ENCODE peak calls at places on chromosomes 13 and 19, in nine cellular contexts. Q is mucosa of gallbladder; V is stimulated activated CD4-positive, alpha-beta T cell treated with anti-CD3 and anti-CD28 coated beads, Interleukin-4, amount 100 ng/mL, for 48 hours; T is Ammon's horn; X is cardiac muscle cell; E is ELR; I is foreskin melanocyte; A is activated B cell treated with CpG ODN at 0.5 μM for 24 hours; F is AG04450. D is an unnamed sample.

GRCh38 chr13:75507027-75508001 is 25.3 kb upstream of the TBC1D4 start:
- DNase-seq in Q (no peak), V (no peak), T (peak), X (no peak), E (no peak), I (no peak), A (no peak), F (no peak), D (no peak)

GRCh38 chr13:63024458-63024857 is 1608.8 kb upstream of the PCDH20 start:
- DNase-seq in Q (no peak), V (no peak), T (no peak), X (no peak), E (no peak), I (no peak), A (no peak), F (no peak), D (no peak)

GRCh38 chr13:23707674-23708073 is 137.5 kb downstream of the TNFRSF19 start:
- DNase-seq in Q (no peak), V (no peak), T (no peak), X (no peak), E (peak), I (peak), A (no peak), F (no peak), D (no peak)

GRCh38 chr13:32955881-32956594 is 60.2 kb upstream of the KL start:
- DNase-seq in Q (no peak), V (no peak), T (no peak), X (no peak), E (no peak), I (no peak), A (no peak), F (no peak), D (no peak)

GRCh38 chr19:41302624-41303351 is 7.2 kb upstream of the CCDC97 start:
- DNase-seq in Q (no peak), V (peak), T (no peak), X (no peak), E (no peak), I (no peak), A (peak), F (no peak), D (peak)

GRCh38 chr19:3061214-3062161 is 807 bp downstream of the TLE5 start:
- DNase-seq in Q (peak), V (peak), T (peak), X (peak), E (peak), I (no peak), A (peak), F (no peak), D (peak)

GRCh38 chr13:42946927-42947326 is 45.1 kb downstream of the EPSTI1 start:
- DNase-seq in Q (no peak), V (no peak), T (no peak), X (no peak), E (no peak), I (no peak), A (no peak), F (no peak), D (no peak)

GRCh38 chr19:18558202-18558555 is 509 bp downstream of the KXD1 start:
- DNase-seq in Q (no peak), V (no peak), T (no peak), X (peak), E (no peak), I (no peak), A (no peak), F (no peak), D (no peak)

GRCh38 chr13:77815330-77815729 is 103.3 kb downstream of the EDNRB start:
- DNase-seq in Q (no peak), V (no peak), T (no peak), X (no peak), E (no peak), I (no peak), A (no peak), F (no peak), D (no peak)

GRCh38 chr13:114078501-114079451 is 53.6 kb downstream of the RASA3 start:
- DNase-seq in Q (no peak), V (no peak), T (peak), X (no peak), E (peak), I (no peak), A (no peak), F (no peak), D (no peak)

GRCh38 chr13:113585828-113586355 is 1.3 kb downstream of the TFDP1 start:
- DNase-seq in Q (no peak), V (no peak), T (no peak), X (no peak), E (no peak), I (no peak), A (no peak), F (no peak), D (no peak)

GRCh38 chr19:5954293-5954692 is 23.6 kb downstream of the RANBP3 start:
- DNase-seq in Q (no peak), V (no peak), T (no peak), X (no peak), E (no peak), I (no peak), A (no peak), F (no peak), D (no peak)

GRCh38 chr19:44626067-44626624 is 12.8 kb downstream of the IGSF23 start:
- DNase-seq in Q (no peak), V (no peak), T (no peak), X (no peak), E (peak), I (no peak), A (no peak), F (peak), D (no peak)

GRCh38 chr19:31340059-31341025 is 8.9 kb downstream of the TSHZ3 start:
- DNase-seq in Q (no peak), V (no peak), T (no peak), X (no peak), E (no peak), I (no peak), A (no peak), F (no peak), D (peak)

GRCh38 chr13:44103721-44104490 is 224.2 kb downstream of the LACC1 start:
- DNase-seq in Q (no peak), V (no peak), T (peak), X (no peak), E (no peak), I (no peak), A (no peak), F (no peak), D (no peak)

GRCh38 chr13:33524086-33524485 is 238.5 kb upstream of the STARD13 start:
- DNase-seq in Q (no peak), V (no peak), T (no peak), X (no peak), E (peak), I (no peak), A (no peak), F (peak), D (no peak)

GRCh38 chr19:662207-662961 is 630 bp downstream of the RNF126 start:
- DNase-seq in Q (no peak), V (peak), T (no peak), X (peak), E (peak), I (no peak), A (peak), F (no peak), D (peak)

GRCh38 chr19:47745010-47745901 is at the start of gene NOP53:
- DNase-seq in Q (peak), V (peak), T (peak), X (peak), E (peak), I (peak), A (peak), F (peak), D (peak)

GRCh38 chr19:29687897-29688728 is 22.9 kb downstream of the PLEKHF1 start:
- DNase-seq in Q (no peak), V (no peak), T (no peak), X (no peak), E (peak), I (no peak), A (no peak), F (no peak), D (no peak)

GRCh38 chr19:5288347-5288739 is 52.3 kb downstream of the PTPRS start:
- DNase-seq in Q (no peak), V (no peak), T (no peak), X (no peak), E (no peak), I (no peak), A (no peak), F (no peak), D (no peak)

GRCh38 chr13:27269114-27269665 is 1.4 kb upstream of the RASL11A start:
- DNase-seq in Q (no peak), V (no peak), T (no peak), X (no peak), E (no peak), I (no peak), A (no peak), F (no peak), D (no peak)

GRCh38 chr13:51942189-51942588 is 69.1 kb downstream of the ATP7B start:
- DNase-seq in Q (peak), V (no peak), T (no peak), X (no peak), E (no peak), I (no peak), A (no peak), F (no peak), D (peak)

GRCh38 chr13:52599037-52599852 is 43.0 kb upstream of the HNRNPA1L2 start:
- DNase-seq in Q (no peak), V (no peak), T (no peak), X (no peak), E (peak), I (peak), A (no peak), F (no peak), D (no peak)

GRCh38 chr19:31448221-31448657 is 99.0 kb upstream of the TSHZ3 start:
- DNase-seq in Q (peak), V (no peak), T (peak), X (peak), E (peak), I (no peak), A (no peak), F (peak), D (no peak)

GRCh38 chr19:29665826-29666633 is 769 bp downstream of the PLEKHF1 start:
- DNase-seq in Q (peak), V (no peak), T (no peak), X (peak), E (peak), I (no peak), A (no peak), F (no peak), D (no peak)

GRCh38 chr13:77429320-77430142 is 102.6 kb upstream of the MYCBP2 start:
- DNase-seq in Q (no peak), V (peak), T (peak), X (no peak), E (no peak), I (no peak), A (peak), F (no peak), D (no peak)

GRCh38 chr19:47230122-47230920 is 678 bp downstream of the BBC3 start:
- DNase-seq in Q (peak), V (peak), T (peak), X (peak), E (peak), I (no peak), A (peak), F (no peak), D (peak)

GRCh38 chr19:43984687-43985000 is 656 bp downstream of the ZNF155 start:
- DNase-seq in Q (no peak), V (no peak), T (no peak), X (no peak), E (no peak), I (no peak), A (no peak), F (no peak), D (no peak)

GRCh38 chr19:54338521-54338920 is 441 bp downstream of the LILRA4 start:
- DNase-seq in Q (no peak), V (no peak), T (no peak), X (no peak), E (no peak), I (no peak), A (no peak), F (no peak), D (no peak)

GRCh38 chr19:14410775-14411134 is 8.4 kb downstream of the DDX39A start:
- DNase-seq in Q (no peak), V (no peak), T (no peak), X (no peak), E (no peak), I (no peak), A (no peak), F (no peak), D (no peak)

GRCh38 chr13:34733720-34734119 is 208.3 kb upstream of the NBEA start:
- DNase-seq in Q (no peak), V (no peak), T (no peak), X (no peak), E (no peak), I (peak), A (no peak), F (no peak), D (no peak)

GRCh38 chr13:103188688-103189326 is 122.6 kb upstream of the SLC10A2 start:
- DNase-seq in Q (no peak), V (no peak), T (no peak), X (peak), E (peak), I (peak), A (no peak), F (no peak), D (no peak)

GRCh38 chr19:31270897-31271568 is 78.2 kb downstream of the TSHZ3 start:
- DNase-seq in Q (no peak), V (no peak), T (no peak), X (no peak), E (peak), I (no peak), A (no peak), F (peak), D (no peak)

GRCh38 chr13:96779691-96780090 is 214.6 kb downstream of the OXGR1 start:
- DNase-seq in Q (no peak), V (no peak), T (no peak), X (no peak), E (no peak), I (no peak), A (no peak), F (no peak), D (no peak)

GRCh38 chr13:110414283-110414682 is 107.2 kb downstream of the COL4A2 start:
- DNase-seq in Q (no peak), V (no peak), T (no peak), X (no peak), E (no peak), I (no peak), A (no peak), F (no peak), D (no peak)

GRCh38 chr19:8368136-8368535 is 4.2 kb downstream of the ANGPTL4 start:
- DNase-seq in Q (no peak), V (no peak), T (no peak), X (no peak), E (no peak), I (no peak), A (no peak), F (no peak), D (no peak)

GRCh38 chr13:24511824-24512207 is 762 bp downstream of the PARP4 start:
- DNase-seq in Q (no peak), V (no peak), T (no peak), X (peak), E (no peak), I (no peak), A (no peak), F (no peak), D (no peak)